ENCODE peak calls at places on chromosomes 7 and 10, in ten cellular contexts. X, M, O, Y, N, G, S, I, F and H are unnamed samples.

GRCh38 chr7:25858200-25858561 is 293.8 kb upstream of the NFE2L3 start:
- DNase-seq in I (no peak), G (no peak), S (no peak), M (no peak), Y (no peak), O (no peak), F (no peak), X (no peak), N (no peak), H (no peak)

GRCh38 chr10:94677691-94678090 is 5.8 kb upstream of the CYP2C18 start:
- DNase-seq in S (peak; percentile 4), F (no peak), M (peak; percentile 6), N (peak; percentile 75), O (no peak), Y (peak; percentile 1), G (peak; percentile 2), X (peak; percentile 58), I (no peak), H (no peak)

GRCh38 chr7:22317632-22318031 is 39.3 kb downstream of the RAPGEF5 start:
- DNase-seq in N (no peak), S (no peak), Y (no peak), O (no peak), X (no peak), M (no peak), G (no peak), I (no peak), F (no peak), H (no peak)

GRCh38 chr7:51376420-51377092 is 59.9 kb upstream of the COBL start:
- DNase-seq in G (peak; percentile 17), F (no peak), Y (no peak), I (no peak), X (peak; percentile 66), M (peak; percentile 79), S (peak; percentile 91), O (peak; percentile 59), N (no peak), H (no peak)

GRCh38 chr7:18866359-18867036 is 250.9 kb downstream of the TWIST1 start:
- DNase-seq in N (no peak), X (peak; percentile 54), Y (no peak), S (peak; percentile 93), O (peak; percentile 14), F (no peak), I (no peak), G (peak; percentile 100), M (peak; percentile 43), H (no peak)

GRCh38 chr10:33151344-33151864 is 183.1 kb downstream of the NRP1 start:
- DNase-seq in X (no peak), G (no peak), F (no peak), N (no peak), I (no peak), S (no peak), M (no peak), Y (peak; percentile 86), O (no peak), H (peak; percentile 61)

GRCh38 chr10:21172774-21173432 is 275.8 kb upstream of the NEBL start:
- DNase-seq in N (peak; percentile 61), X (peak; percentile 55), M (no peak), O (peak; percentile 26), G (peak; percentile 28), Y (no peak), I (no peak), F (peak; percentile 70), S (peak; percentile 37), H (no peak)

GRCh38 chr7:130875901-130876300 is 141.9 kb upstream of the KLF14 start:
- DNase-seq in I (no peak), O (no peak), S (no peak), Y (no peak), G (peak; percentile 32), M (no peak), F (no peak), X (no peak), N (peak; percentile 29), H (no peak)

GRCh38 chr7:155459133-155459866 is 1.4 kb downstream of the EN2 start:
- DNase-seq in F (peak; percentile 58), I (no peak), Y (no peak), S (no peak), N (peak; percentile 66), O (no peak), X (no peak), M (no peak), G (no peak), H (no peak)

GRCh38 chr7:155462163-155462735 is 4.3 kb downstream of the EN2 start:
- DNase-seq in M (no peak), Y (no peak), S (no peak), F (peak; percentile 30), O (no peak), G (no peak), N (no peak), I (no peak), X (no peak), H (no peak)

GRCh38 chr7:155461631-155462030 is 3.7 kb downstream of the EN2 start:
- DNase-seq in O (no peak), S (no peak), X (no peak), Y (no peak), M (no peak), N (no peak), F (peak; percentile 34), I (no peak), G (no peak), H (no peak)

GRCh38 chr7:155459867-155460461 is 2.0 kb downstream of the EN2 start:
- DNase-seq in F (no peak), G (no peak), I (no peak), O (no peak), M (no peak), Y (no peak), X (no peak), S (no peak), N (peak; percentile 57), H (no peak)

DNA sequence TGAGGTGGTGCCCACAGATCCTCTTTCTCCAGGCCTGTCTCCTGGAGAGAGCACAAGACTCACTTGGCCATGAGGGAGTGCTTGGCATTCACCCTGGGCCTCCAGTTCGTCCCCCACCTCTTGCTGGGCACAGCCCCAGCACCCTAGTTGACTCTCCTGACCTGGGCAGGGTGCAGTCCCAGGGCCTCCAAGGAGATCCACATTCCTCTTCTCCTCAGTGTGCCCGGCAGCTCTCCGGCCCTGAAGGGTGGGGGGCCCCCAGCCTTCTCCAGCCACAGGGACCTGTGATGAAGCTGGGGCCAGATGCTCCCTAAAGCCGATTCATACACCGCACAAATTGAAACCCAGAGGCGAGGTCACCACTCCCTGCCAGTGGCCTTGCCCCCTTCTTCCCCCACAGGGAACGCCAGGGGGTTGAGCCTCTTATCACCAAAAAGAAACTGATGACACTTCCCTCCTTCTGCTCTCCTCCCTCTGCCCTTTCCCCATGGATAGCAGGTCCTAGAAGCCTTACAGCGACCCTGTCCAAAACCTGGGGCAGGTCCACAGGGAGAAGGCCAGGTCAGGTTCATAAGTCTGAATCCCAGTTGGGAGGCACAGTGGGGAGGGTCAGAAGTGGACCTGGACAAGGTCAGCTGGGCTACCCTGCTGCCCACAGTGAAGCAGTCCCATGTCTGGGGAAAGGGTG is 3.1 kb downstream of the EN2 start:
- DNase-seq in O (no peak), I (no peak), F (peak; percentile 37), S (no peak), N (no peak), Y (no peak), G (no peak), M (no peak), X (no peak), H (no peak)
- H4K20me1 ChIP-seq in O (no peaks in the 10 kb centered on the region), I (no peaks in the 10 kb centered on the region), F (peaks cover 9% of the 10 kb centered on the region), S (no peaks in the 10 kb centered on the region), N (peaks cover 49% of the 10 kb centered on the region), Y (no peaks in the 10 kb centered on the region), G (no peaks in the 10 kb centered on the region), M (no peaks in the 10 kb centered on the region), X (peaks cover 3% of the 10 kb centered on the region), H (no peaks in the 10 kb centered on the region)

GRCh38 chr7:62361-63116 is 129.8 kb upstream of the FAM20C start:
- DNase-seq in Y (no peak), O (no peak), I (peak; percentile 19), N (no peak), F (no peak), S (no peak), M (no peak), G (no peak), X (no peak), H (no peak)

GRCh38 chr7:61576-62360 is 130.6 kb upstream of the FAM20C start:
- DNase-seq in S (no peak), N (no peak), F (no peak), G (no peak), X (no peak), O (no peak), I (no peak), Y (no peak), M (no peak), H (no peak)

GRCh38 chr7:63521-64021 is 128.8 kb upstream of the FAM20C start:
- DNase-seq in X (no peak), I (peak; percentile 41), O (no peak), M (no peak), F (no peak), G (no peak), Y (no peak), N (no peak), S (no peak), H (no peak)

GRCh38 chr7:64098-64521 is 128.3 kb upstream of the FAM20C start:
- DNase-seq in O (peak; percentile 60), G (peak; percentile 81), Y (peak; percentile 22), S (peak; percentile 71), F (peak; percentile 78), I (peak; percentile 69), N (peak; percentile 76), M (peak; percentile 21), X (peak; percentile 81), H (no peak)

GRCh38 chr7:63117-63480 is 129.3 kb upstream of the FAM20C start:
- DNase-seq in G (no peak), Y (no peak), I (no peak), X (no peak), F (no peak), O (no peak), M (no peak), N (no peak), S (no peak), H (no peak)
- H3K4me1 ChIP-seq in G (peaks cover 3% of the 10 kb centered on the region), Y (no peaks in the 10 kb centered on the region), I (peaks cover 5% of the 10 kb centered on the region), X (no peaks in the 10 kb centered on the region), F (peaks cover 9% of the 10 kb centered on the region), O (no peaks in the 10 kb centered on the region), M (no peaks in the 10 kb centered on the region), N (peaks cover 16% of the 10 kb centered on the region), S (peaks cover 12% of the 10 kb centered on the region), H (no peaks in the 10 kb centered on the region)

DNA sequence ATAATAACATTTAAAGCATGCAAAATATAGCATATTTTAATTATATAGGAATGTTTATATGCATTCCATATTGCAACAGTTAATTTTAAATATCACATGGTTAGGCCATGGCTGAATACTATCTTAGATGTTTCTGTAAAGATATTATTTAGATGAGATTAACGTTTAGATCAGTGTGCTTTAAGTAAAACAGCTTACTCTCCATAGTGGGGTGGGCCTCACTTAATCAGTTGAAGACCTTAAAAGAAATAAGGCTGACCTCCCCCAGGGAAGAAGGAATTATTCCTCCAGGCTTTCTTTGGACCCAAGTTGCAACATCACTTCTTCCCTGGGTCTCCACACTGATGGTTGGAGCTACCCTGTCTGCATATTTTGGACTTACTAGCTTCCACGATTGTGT is 1246.5 kb downstream of the TYW1 start:
- DNase-seq in G (no peak), X (no peak), F (no peak), M (no peak), S (no peak), N (no peak), Y (no peak), O (no peak), I (no peak), H (no peak)
- H3K9me2 ChIP-seq in G (no peaks in the 10 kb centered on the region), X (no peaks in the 10 kb centered on the region), F (no peaks in the 10 kb centered on the region), M (no peaks in the 10 kb centered on the region), S (no peaks in the 10 kb centered on the region), N (no peaks in the 10 kb centered on the region), Y (no peaks in the 10 kb centered on the region), O (no peaks in the 10 kb centered on the region), I (no peaks in the 10 kb centered on the region), H (no peaks in the 10 kb centered on the region)

DNA sequence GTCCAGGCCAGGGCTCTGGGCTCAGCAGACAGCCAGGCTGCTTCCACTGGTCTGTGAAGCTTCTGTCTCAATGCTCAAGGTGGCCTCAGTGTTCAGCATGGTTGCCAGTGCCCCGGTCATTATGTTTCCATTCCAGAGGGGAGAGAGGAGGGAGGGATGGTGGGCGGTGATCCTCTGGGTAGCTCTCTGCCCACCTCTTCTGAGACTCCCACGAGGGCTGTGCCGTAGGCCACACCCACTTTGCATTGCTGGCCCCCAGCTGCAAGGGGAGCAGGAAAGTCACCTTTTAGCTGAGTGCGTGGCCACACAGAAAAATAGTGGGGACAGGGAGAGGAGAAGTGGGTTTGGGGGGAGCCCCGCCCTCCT is 42.5 kb downstream of the FOXK1 start:
- DNase-seq in F (peak; percentile 67), M (no peak), N (no peak), I (peak; percentile 52), X (no peak), S (peak; percentile 24), O (peak; percentile 49), Y (no peak), G (peak; percentile 50), H (peak; percentile 14)
- H4K20me1 ChIP-seq in F (peaks cover 18% of the 10 kb centered on the region), M (no peaks in the 10 kb centered on the region), N (peaks cover 47% of the 10 kb centered on the region), I (peaks cover 4% of the 10 kb centered on the region), X (peaks cover 59% of the 10 kb centered on the region), S (no peaks in the 10 kb centered on the region), O (peaks cover 99% of the 10 kb centered on the region), Y (peaks cover 4% of the 10 kb centered on the region), G (no peaks in the 10 kb centered on the region), H (no peaks in the 10 kb centered on the region)